ENCODE peak calls at places on chromosomes 16 and 17, in four cellular contexts. R is activated CD4-positive, alpha-beta T cell treated with anti-CD3 and anti-CD28 coated beads for 48 hours; O is stromal cell of bone marrow; S is IMR-90. K is an unnamed sample.

GRCh38 chr16:28504707-28505404 is 1.8 kb downstream of the IL27 start:
- DNase-seq in R (no peak), O (no peak), S (no peak), K (no peak)

GRCh38 chr17:35981908-35982330 is 622 bp upstream of the CCL16 start:
- DNase-seq in R (peak; percentile 12), O (no peak), S (no peak), K (peak; percentile 11)

GRCh38 chr17:74542727-74543383 is 3.1 kb downstream of the CD300C start:
- DNase-seq in R (no peak), O (no peak), S (no peak), K (no peak)

GRCh38 chr16:16143038-16143763 is 80.1 kb downstream of the ABCC6 start:
- DNase-seq in R (peak; percentile 31), O (no peak), S (no peak), K (peak; percentile 63)

GRCh38 chr16:57668259-57668563 is at the start of gene ADGRG3:
- DNase-seq in R (no peak), O (no peak), S (no peak), K (no peak)

GRCh38 chr16:15690296-15690695 is 40.3 kb downstream of the NDE1 start:
- DNase-seq in R (no peak), O (peak; percentile 29), S (peak; percentile 61), K (no peak)

GRCh38 chr16:57331355-57331754 is 27.2 kb upstream of the CCL22 start:
- DNase-seq in R (no peak), O (no peak), S (no peak), K (no peak)

GRCh38 chr16:2447920-2448583 is 11.9 kb upstream of the TEDC2 start:
- DNase-seq in R (no peak), O (no peak), S (peak; percentile 61), K (no peak)

GRCh38 chr17:39753514-39754160 is 15.9 kb downstream of the GRB7 start:
- DNase-seq in R (no peak), O (no peak), S (no peak), K (peak; percentile 80)

GRCh38 chr16:10616744-10617640 is 36.6 kb upstream of the EMP2 start:
- DNase-seq in R (no peak), O (peak; percentile 53), S (peak; percentile 29), K (no peak)

GRCh38 chr17:72244942-72245341 is 124.1 kb downstream of the SOX9 start:
- DNase-seq in R (no peak), O (peak; percentile 16), S (no peak), K (no peak)

GRCh38 chr17:28170771-28171170 is 128.3 kb downstream of the NLK start:
- DNase-seq in R (no peak), O (no peak), S (no peak), K (no peak)